ENCODE peak calls at places on chromosomes 3 and 15, in five cellular contexts. U, T, K, V and Z are unnamed samples.
A peak's percentile ranks its signal among the peaks of the same experiment; 100 is the strongest.

GRCh38 chr15:35746121-35746520 is 200.2 kb upstream of the DPH6 start:
- DNase-seq in K (no peak), T (peak; percentile 48), V (no peak), U (no peak), Z (no peak)

GRCh38 chr3:28348286-28348636 is 260 bp upstream of the ZCWPW2 start:
- DNase-seq in V (no peak), U (peak; percentile 60), T (no peak), K (peak; percentile 95), Z (no peak)

GRCh38 chr3:126135398-126136076 is 44.8 kb downstream of the ALDH1L1 start:
- DNase-seq in T (no peak), V (no peak), U (no peak), K (no peak), Z (no peak)

GRCh38 chr3:58260261-58260731 is 22.7 kb downstream of the ABHD6 start:
- DNase-seq in K (peak; percentile 61), T (peak; percentile 55), V (no peak), U (peak; percentile 38), Z (peak; percentile 15)

GRCh38 chr15:99158626-99159412 is 53.9 kb downstream of the SYNM start:
- DNase-seq in K (no peak), V (no peak), T (no peak), U (no peak), Z (no peak)

GRCh38 chr3:127954642-127955041 is 39.6 kb downstream of the KBTBD12 start:
- DNase-seq in U (no peak), V (peak; percentile 73), T (no peak), K (no peak), Z (no peak)

GRCh38 chr3:189082666-189083427 is 88.9 kb upstream of the TPRG1 start:
- DNase-seq in U (no peak), K (no peak), V (no peak), T (no peak), Z (no peak)

GRCh38 chr3:115423170-115423569 is 200.1 kb upstream of the GAP43 start:
- DNase-seq in K (no peak), V (no peak), U (no peak), T (no peak), Z (peak; percentile 60)

GRCh38 chr15:101482526-101483371 is 6.8 kb downstream of the PCSK6 start:
- DNase-seq in V (no peak), K (no peak), T (no peak), U (no peak), Z (no peak)

GRCh38 chr3:134232146-134232545 is 18.5 kb downstream of the RYK start:
- DNase-seq in K (peak; percentile 35), U (no peak), V (no peak), T (peak; percentile 75), Z (peak; percentile 21)

GRCh38 chr3:65181397-65181871 is 493.6 kb upstream of the ADAMTS9 start:
- DNase-seq in K (no peak), V (peak; percentile 51), T (no peak), U (no peak), Z (no peak)

GRCh38 chr3:22569570-22569969 is 633.6 kb upstream of the UBE2E2 start:
- DNase-seq in K (no peak), V (no peak), T (no peak), U (no peak), Z (no peak)

GRCh38 chr15:42721016-42721415 is 15.9 kb downstream of the CDAN1 start:
- DNase-seq in K (no peak), V (no peak), U (no peak), T (no peak), Z (peak; percentile 66)

GRCh38 chr15:84881520-84881830 is 3.0 kb upstream of the SLC28A1 start:
- DNase-seq in U (no peak), T (no peak), V (no peak), K (no peak), Z (no peak)

GRCh38 chr3:148074916-148075315 is 622.8 kb upstream of the AGTR1 start:
- DNase-seq in U (no peak), K (no peak), T (no peak), V (no peak), Z (no peak)

GRCh38 chr3:126146525-126147146 is 33.8 kb downstream of the ALDH1L1 start:
- DNase-seq in V (peak; percentile 2), K (no peak), T (no peak), U (no peak), Z (no peak)

GRCh38 chr3:78941587-78941986 is 826.2 kb downstream of the ROBO1 start:
- DNase-seq in V (no peak), T (peak; percentile 71), K (no peak), U (peak; percentile 83), Z (peak; percentile 70)

GRCh38 chr15:69210574-69210973 is 50.1 kb downstream of the GLCE start:
- DNase-seq in K (no peak), V (no peak), T (no peak), U (no peak), Z (no peak)

GRCh38 chr3:114942773-114943172 is 204.3 kb downstream of the ZBTB20 start:
- DNase-seq in T (no peak), U (no peak), V (no peak), K (no peak), Z (no peak)

GRCh38 chr3:67415504-67415903 is 238.9 kb downstream of the SUCLG2 start:
- DNase-seq in U (no peak), V (no peak), T (peak; percentile 44), K (no peak), Z (no peak)

GRCh38 chr3:10926441-10926830 is 66.1 kb upstream of the SLC6A1 start:
- DNase-seq in K (no peak), V (no peak), T (no peak), U (no peak), Z (no peak)

GRCh38 chr15:41853191-41853590 is 14.5 kb downstream of the PLA2G4B start:
- DNase-seq in T (no peak), U (no peak), V (no peak), K (no peak), Z (no peak)

GRCh38 chr3:15873415-15873814 is 75.6 kb upstream of the ANKRD28 start:
- DNase-seq in U (no peak), K (no peak), V (no peak), T (no peak), Z (no peak)

GRCh38 chr15:46091860-46092450 is 457.1 kb downstream of the SQOR start:
- DNase-seq in T (peak; percentile 20), U (no peak), K (peak; percentile 17), V (peak; percentile 16), Z (peak; percentile 16)
- TF ChIP-seq CTCF in T (peak; percentile 40), U (peak; percentile 31), K (peak; percentile 65), V (peak; percentile 44), Z (peak; percentile 67)

DNA sequence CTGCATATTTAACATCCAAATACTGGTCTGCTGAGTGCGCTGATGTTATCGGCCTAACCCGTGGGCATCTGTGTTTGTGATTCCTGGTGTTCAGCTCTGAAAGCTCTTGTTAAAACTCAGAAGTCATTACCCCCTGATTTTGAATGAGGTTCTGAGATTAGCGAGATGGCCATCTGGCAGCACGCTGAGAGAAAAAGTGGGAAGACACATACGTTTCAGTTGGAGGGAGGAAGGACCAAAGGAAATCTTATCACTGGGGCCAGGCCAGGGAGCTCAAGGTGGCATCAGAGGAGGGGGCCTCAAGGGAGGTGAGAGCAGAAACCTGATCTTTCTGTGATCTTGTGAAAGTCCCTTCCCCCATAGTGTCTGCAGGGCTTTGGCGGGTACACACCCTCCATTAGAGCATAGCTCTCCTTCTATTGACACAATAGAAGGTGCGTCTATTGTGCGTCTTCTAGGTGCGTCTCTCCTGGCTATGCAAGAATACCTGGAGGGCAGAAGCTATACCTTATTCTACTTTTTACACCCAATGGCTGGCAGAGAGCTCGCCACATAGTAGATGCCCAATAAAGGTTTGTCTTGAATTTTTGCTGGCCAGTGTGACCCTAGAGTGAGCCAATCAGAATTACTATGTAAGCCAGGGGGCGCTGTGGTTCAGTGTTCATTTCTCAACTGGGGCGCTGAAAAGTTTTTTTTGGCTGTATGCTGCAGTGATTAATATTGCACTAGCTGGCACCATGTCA is 182.4 kb downstream of the SHQ1 start:
- DNase-seq in V (peak; percentile 15), K (peak; percentile 77), U (no peak), T (peak; percentile 38), Z (peak; percentile 79)
- TF ChIP-seq CTCF in V (peak; percentile 55), K (peak; percentile 67), U (peak; percentile 23), T (peak; percentile 65), Z (peak; percentile 67)

GRCh38 chr3:55877703-55878102 is 390.6 kb upstream of the WNT5A start:
- DNase-seq in U (no peak), V (no peak), K (no peak), T (no peak), Z (no peak)
- TF ChIP-seq CTCF in U (no peak), V (no peak), K (no peak), T (peak; percentile 13), Z (no peak)

DNA sequence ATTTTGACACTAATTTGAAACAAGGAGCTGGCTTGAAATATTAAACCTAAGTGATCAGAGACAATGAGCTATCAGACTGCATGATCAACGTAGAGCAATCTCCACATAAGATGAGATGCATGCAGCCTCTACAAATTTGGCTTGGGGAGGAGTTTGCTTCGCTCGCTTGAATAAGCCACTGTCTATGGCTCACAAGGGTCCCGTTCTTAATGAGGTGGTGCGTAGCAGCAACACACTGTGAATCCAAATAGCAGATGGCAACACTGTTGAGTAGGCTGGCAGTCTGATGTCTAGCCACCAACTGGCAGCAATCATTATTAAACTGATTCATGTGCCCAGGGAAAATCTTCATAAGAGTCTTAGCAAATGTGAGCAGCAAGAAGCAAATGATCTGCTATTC is 125.4 kb upstream of the CCDC54 start:
- DNase-seq in U (no peak), T (no peak), K (no peak), V (no peak), Z (no peak)
- TF ChIP-seq CTCF in U (no peak), T (no peak), K (no peak), V (no peak), Z (no peak)

GRCh38 chr3:143121240-143122088 is 1.9 kb downstream of the CHST2 start:
- DNase-seq in V (peak; percentile 50), T (peak; percentile 76), K (peak; percentile 92), U (no peak), Z (peak; percentile 3)

GRCh38 chr3:143120716-143121239 is 1.2 kb downstream of the CHST2 start:
- DNase-seq in U (no peak), K (peak; percentile 56), V (peak; percentile 11), T (no peak), Z (no peak)

GRCh38 chr3:143118630-143119008 is 952 bp upstream of the CHST2 start:
- DNase-seq in T (no peak), K (no peak), V (no peak), U (no peak), Z (no peak)

GRCh38 chr3:143119009-143119914 is at the start of gene CHST2:
- DNase-seq in T (peak; percentile 80), U (no peak), K (peak; percentile 76), V (peak; percentile 58), Z (peak; percentile 67)

GRCh38 chr3:143119974-143120715 is 574 bp downstream of the CHST2 start:
- DNase-seq in T (no peak), K (peak; percentile 59), V (peak; percentile 8), U (no peak), Z (peak; percentile 13)
- TF ChIP-seq CTCF in T (no peak), K (no peak), V (no peak), U (no peak), Z (no peak)

DNA sequence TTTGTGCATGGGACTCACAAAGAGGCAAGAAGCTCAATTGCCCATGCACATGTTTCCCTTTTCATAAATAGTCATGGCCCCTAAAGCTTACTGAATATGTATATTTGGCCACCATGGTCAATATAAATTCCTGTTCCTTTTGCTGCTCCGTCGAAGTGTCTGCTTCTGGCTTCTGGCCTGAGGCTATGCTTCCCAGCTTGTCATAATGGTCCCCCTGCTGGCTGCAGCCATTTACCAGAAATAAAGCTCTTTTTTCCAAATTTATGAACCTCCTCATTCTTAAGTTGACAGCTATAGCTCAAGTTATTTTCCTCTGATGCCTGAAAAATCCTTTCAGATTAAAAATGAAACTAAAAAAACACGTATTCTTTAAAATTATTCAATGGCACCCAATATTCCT is 602.1 kb downstream of the VGLL3 start:
- DNase-seq in T (no peak), K (no peak), V (no peak), U (no peak), Z (peak; percentile 2)
- TF ChIP-seq CTCF in T (no peak), K (no peak), V (no peak), U (no peak), Z (no peak)